ENCODE peak calls at places on chromosomes 7 and 10, in four cellular contexts. Y is Karpas-422, M is H1, D is HepG2. N is an unnamed sample.

GRCh38 chr7:47535704-47536628 is 45.9 kb downstream of the TNS3 start:
- DNase-seq in Y (no peak), M (no peak), D (peak; percentile 52), N (no peak)

GRCh38 chr7:71935674-71936073 is 476.5 kb downstream of the CALN1 start:
- DNase-seq in Y (no peak), M (no peak), D (no peak), N (no peak)

GRCh38 chr7:12174931-12175330 is 36.2 kb upstream of the TMEM106B start:
- DNase-seq in Y (no peak), M (no peak), D (no peak), N (no peak)

GRCh38 chr7:30164567-30164966 is 29.8 kb downstream of the MTURN start:
- DNase-seq in Y (peak; percentile 88), M (no peak), D (peak; percentile 60), N (no peak)

GRCh38 chr7:130365511-130366441 is 14.5 kb upstream of the CPA1 start:
- DNase-seq in Y (no peak), M (no peak), D (no peak), N (peak; percentile 81)

GRCh38 chr10:4894335-4894734 is 68.3 kb downstream of the AKR1E2 start:
- DNase-seq in Y (no peak), M (no peak), D (no peak), N (no peak)

GRCh38 chr10:104028823-104029527 is 56.7 kb downstream of the COL17A1 start:
- DNase-seq in Y (no peak), M (no peak), D (no peak), N (no peak)

GRCh38 chr10:70809011-70809611 is 6.6 kb upstream of the SGPL1 start:
- DNase-seq in Y (no peak), M (no peak), D (peak; percentile 17), N (no peak)

GRCh38 chr10:8336629-8337331 is 282.3 kb downstream of the GATA3 start:
- DNase-seq in Y (no peak), M (no peak), D (peak; percentile 39), N (no peak)

GRCh38 chr10:404341-404740 is 269.1 kb downstream of the ZMYND11 start:
- DNase-seq in Y (no peak), M (no peak), D (no peak), N (no peak)
- H3K4me1 ChIP-seq in Y (no peaks in the 10 kb centered on the region), M (no peaks in the 10 kb centered on the region), D (no peaks in the 10 kb centered on the region), N (no peaks in the 10 kb centered on the region)

DNA sequence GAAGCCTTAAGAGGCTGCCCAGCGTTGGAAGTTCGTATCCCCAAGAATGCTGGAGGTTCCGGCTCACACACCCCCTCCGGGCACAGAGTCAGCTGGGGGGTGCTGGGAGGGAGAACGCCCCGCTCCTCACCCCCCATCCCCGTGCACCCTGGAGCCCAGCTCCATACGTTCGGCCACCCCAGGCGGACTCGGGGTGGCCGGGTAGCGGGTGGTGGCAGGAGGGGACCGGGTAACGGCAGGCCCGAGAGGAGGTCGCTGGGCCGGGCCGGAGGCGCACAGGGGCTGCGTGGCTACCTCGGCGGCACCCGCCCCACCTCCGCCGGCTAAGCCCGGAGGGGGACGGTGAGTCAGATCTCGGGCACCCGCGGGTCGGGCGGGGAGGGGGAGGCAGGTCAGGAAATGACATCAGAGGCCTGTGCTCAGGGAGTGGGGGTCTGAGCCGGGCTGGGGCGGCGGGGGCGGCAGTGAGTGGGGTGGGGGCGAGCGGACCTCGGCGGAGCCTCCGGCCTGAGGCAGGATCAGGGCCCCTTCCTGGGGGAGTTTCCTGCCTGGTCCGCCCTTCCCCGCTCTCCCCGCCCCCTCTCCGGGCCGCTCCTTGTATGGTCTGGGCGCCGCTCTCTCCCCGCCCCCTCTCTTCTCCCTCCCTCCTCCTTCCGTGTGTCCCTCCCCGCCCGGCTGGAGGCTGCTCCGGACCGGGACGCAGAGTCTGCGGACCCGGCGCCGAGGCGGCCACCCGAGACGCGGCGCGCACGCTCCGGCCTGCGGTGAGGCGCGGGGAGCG is at the start of gene ZYX:
- DNase-seq in Y (peak; percentile 91), M (peak; percentile 91), D (peak; percentile 84), N (peak; percentile 96)
- H3K4me1 ChIP-seq in Y (peaks cover 9% of the 10 kb centered on the region), M (peaks cover 5% of the 10 kb centered on the region), D (peaks cover 49% of the 10 kb centered on the region), N (peaks cover 49% of the 10 kb centered on the region)

DNA sequence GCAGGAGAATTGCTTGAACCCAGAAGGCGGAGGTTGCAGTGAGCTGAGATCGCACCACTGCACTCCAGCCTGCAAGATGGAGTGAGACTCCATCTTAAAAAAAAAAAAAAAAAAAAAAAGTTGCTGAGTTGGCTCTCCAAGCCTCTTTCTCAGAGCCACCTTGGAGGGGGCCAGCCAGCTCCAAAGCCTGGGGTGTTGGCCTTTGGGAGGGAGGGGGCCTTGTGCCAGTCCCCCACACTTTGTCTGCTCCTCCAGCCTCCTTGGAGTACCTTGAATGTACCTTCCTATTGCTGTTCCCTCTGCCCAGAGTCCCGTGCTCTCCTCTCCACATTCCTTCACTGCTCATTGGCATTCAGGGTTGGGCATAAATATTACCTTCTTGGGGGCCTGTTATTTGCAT is 62.4 kb downstream of the GRK5 start:
- DNase-seq in Y (no peak), M (no peak), D (no peak), N (no peak)
- H3K4me1 ChIP-seq in Y (peaks cover 59% of the 10 kb centered on the region), M (no peaks in the 10 kb centered on the region), D (peaks cover 66% of the 10 kb centered on the region), N (peaks cover 9% of the 10 kb centered on the region)

DNA sequence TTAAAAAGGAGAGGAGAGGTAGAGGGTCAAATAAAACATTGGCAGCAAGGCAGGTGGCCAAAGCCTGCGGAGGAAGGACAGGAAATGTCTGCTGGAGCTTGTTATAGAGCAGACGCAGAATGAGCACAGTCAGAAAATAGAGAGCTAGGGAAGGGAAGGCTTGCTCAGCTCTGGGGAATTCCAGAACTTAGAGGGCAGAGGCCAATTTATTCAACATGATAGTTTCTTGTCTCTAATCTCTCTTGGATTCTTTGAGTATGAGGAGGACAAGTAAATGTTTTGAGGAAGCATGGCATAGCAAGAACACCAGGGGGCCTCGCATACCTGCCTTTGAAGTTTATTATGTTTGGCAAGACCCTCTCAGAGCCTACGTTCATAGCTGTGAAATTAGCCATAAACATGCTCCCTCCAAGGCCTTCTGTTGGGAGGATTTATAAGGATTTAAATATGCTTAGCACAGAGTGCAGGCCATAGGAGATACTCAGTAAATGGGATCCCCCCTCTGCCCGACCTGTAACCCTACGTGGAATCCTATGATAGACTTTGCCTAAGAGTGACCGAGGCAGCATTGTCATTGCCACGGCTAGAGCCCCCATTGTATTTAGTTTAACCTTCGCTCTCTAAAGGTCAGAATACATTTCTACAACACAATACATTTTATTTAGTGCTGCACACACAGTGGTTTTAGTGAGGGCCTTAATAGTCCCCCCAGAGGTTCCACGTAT is 293.9 kb downstream of the CCDC3 start:
- DNase-seq in Y (peak; percentile 71), M (no peak), D (peak; percentile 15), N (no peak)
- H3K4me1 ChIP-seq in Y (no peaks in the 10 kb centered on the region), M (peaks cover 2% of the 10 kb centered on the region), D (no peaks in the 10 kb centered on the region), N (no peaks in the 10 kb centered on the region)

GRCh38 chr7:151506901-151507382 is 12.8 kb downstream of the RHEB start:
- DNase-seq in Y (no peak), M (no peak), D (no peak), N (no peak)
- H3K4me1 ChIP-seq in Y (no peaks in the 10 kb centered on the region), M (peaks cover 7% of the 10 kb centered on the region), D (peaks cover 46% of the 10 kb centered on the region), N (peaks cover 89% of the 10 kb centered on the region)

DNA sequence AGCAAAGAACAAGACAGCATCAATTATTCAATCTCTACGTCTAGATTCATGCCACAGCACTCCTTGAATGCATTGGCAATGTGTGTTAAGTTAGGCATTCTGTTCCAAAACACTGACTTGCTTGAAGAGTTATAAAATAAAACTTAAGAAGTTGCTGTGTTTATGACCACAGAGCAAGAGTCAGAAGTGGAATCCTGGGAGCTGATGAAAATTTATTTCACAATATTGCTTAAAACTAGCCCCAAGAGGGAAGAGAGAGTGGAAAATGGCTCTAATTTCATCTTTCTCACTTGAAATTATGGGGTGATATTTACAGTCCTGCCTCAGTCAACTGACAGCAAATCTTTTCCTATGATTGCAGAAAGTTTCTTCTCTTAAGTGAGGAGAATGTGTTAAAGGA is 565.4 kb upstream of the ANKRD30A start:
- DNase-seq in Y (no peak), M (no peak), D (no peak), N (no peak)
- H3K4me1 ChIP-seq in Y (peaks cover 3% of the 10 kb centered on the region), M (no peaks in the 10 kb centered on the region), D (no peaks in the 10 kb centered on the region), N (no peaks in the 10 kb centered on the region)